ENCODE peak calls at places on chromosomes 13 and 19, in five cellular contexts. Q is GM12865, F is psoas muscle, V is right lobe of liver, T is astrocyte. R is an unnamed sample.

GRCh38 chr13:79531542-79532239 is 50.7 kb downstream of the NDFIP2 start:
- DNase-seq in Q (no peak), F (no peak), V (no peak), T (no peak), R (no peak)

GRCh38 chr13:32164622-32165268 is 133.2 kb downstream of the FRY start:
- DNase-seq in Q (peak; percentile 50), F (no peak), V (no peak), T (peak; percentile 48), R (no peak)

GRCh38 chr19:5200844-5201243 is 139.8 kb downstream of the PTPRS start:
- DNase-seq in Q (no peak), F (no peak), V (no peak), T (no peak), R (no peak)

GRCh38 chr19:50500753-50501151 is 10.2 kb downstream of the JOSD2 start:
- DNase-seq in Q (no peak), F (peak; percentile 82), V (peak; percentile 48), T (no peak), R (no peak)

GRCh38 chr19:8552810-8553209 is 24.4 kb downstream of the MYO1F start:
- DNase-seq in Q (peak; percentile 37), F (no peak), V (no peak), T (peak; percentile 18), R (no peak)

GRCh38 chr13:88526853-88527215 is 855.7 kb downstream of the SLITRK5 start:
- DNase-seq in Q (no peak), F (no peak), V (no peak), T (no peak), R (no peak)

GRCh38 chr19:13056052-13056660 is 46.5 kb downstream of the LYL1 start:
- DNase-seq in Q (no peak), F (no peak), V (no peak), T (peak; percentile 81), R (no peak)

GRCh38 chr19:33124207-33125098 is 7.5 kb upstream of the WDR88 start:
- DNase-seq in Q (no peak), F (no peak), V (no peak), T (no peak), R (no peak)

GRCh38 chr13:39105110-39105509 is 66.9 kb downstream of the NHLRC3 start:
- DNase-seq in Q (no peak), F (no peak), V (no peak), T (no peak), R (no peak)

GRCh38 chr13:71674776-71675352 is 192.1 kb downstream of the DACH1 start:
- DNase-seq in Q (no peak), F (no peak), V (no peak), T (no peak), R (no peak)
- TF ChIP-seq CTCF in Q (peak; percentile 20), F (no peak), V (no peak), T (no peak), R (peak; percentile 39)

GRCh38 chr19:52297601-52298358 is 811 bp downstream of the ZNF480 start:
- DNase-seq in Q (no peak), F (no peak), V (no peak), T (no peak), R (no peak)

GRCh38 chr19:52291781-52292180 is 5.2 kb upstream of the ZNF480 start:
- DNase-seq in Q (no peak), F (no peak), V (no peak), T (no peak), R (no peak)

GRCh38 chr19:52296400-52296772 is 583 bp upstream of the ZNF480 start:
- DNase-seq in Q (no peak), F (no peak), V (no peak), T (no peak), R (no peak)

GRCh38 chr19:52296773-52297600 is at the start of gene ZNF480:
- DNase-seq in Q (peak; percentile 89), F (peak; percentile 89), V (peak; percentile 91), T (peak; percentile 72), R (no peak)
- TF ChIP-seq CTCF in Q (no peak), F (no peak), V (no peak), T (no peak), R (peak; percentile 53)

GRCh38 chr13:81929988-81930387 is 1589.1 kb upstream of the SPRY2 start:
- DNase-seq in Q (no peak), F (no peak), V (no peak), T (no peak), R (no peak)
- TF ChIP-seq CTCF in Q (no peak), F (no peak), V (peak; percentile 43), T (peak; percentile 45), R (peak; percentile 80)

GRCh38 chr19:1177322-1178114 is 3.5 kb upstream of the SBNO2 start:
- DNase-seq in Q (no peak), F (no peak), V (no peak), T (peak; percentile 95), R (no peak)
- TF ChIP-seq CTCF in Q (no peak), F (no peak), V (no peak), T (no peak), R (peak; percentile 64)

DNA sequence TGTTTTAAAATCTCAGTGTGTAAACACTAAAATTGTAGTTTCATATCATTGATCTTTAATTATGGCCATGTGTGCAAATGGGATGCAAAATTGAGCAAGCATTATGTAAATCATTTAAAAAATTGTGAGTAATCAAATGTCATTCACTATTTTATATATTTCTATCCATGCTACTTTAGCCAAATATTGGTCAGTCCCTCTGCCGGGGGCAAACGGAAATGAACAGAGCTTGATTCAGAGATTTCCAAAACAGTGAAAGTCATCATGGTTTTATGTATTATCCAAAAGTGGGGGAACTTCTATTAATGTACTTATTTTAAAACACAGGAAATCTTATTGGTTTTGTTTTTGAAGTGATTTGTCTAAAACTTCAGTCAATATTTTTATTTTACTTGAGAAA is 219.1 kb downstream of the IRS2 start:
- DNase-seq in Q (no peak), F (no peak), V (no peak), T (no peak), R (no peak)
- TF ChIP-seq CTCF in Q (no peak), F (no peak), V (peak; percentile 19), T (peak; percentile 10), R (peak; percentile 28)

GRCh38 chr13:31159306-31159705 is 2.4 kb downstream of the HSPH1 start:
- DNase-seq in Q (no peak), F (no peak), V (no peak), T (no peak), R (no peak)

GRCh38 chr13:31162151-31163008 is 676 bp upstream of the HSPH1 start:
- DNase-seq in Q (peak; percentile 98), F (peak; percentile 96), V (peak; percentile 98), T (peak; percentile 98), R (peak; percentile 98)

GRCh38 chr13:31166591-31166990 is 4.9 kb upstream of the HSPH1 start:
- DNase-seq in Q (no peak), F (no peak), V (no peak), T (no peak), R (no peak)

GRCh38 chr13:31160857-31161582 is 684 bp downstream of the HSPH1 start:
- DNase-seq in Q (peak; percentile 78), F (peak; percentile 57), V (peak; percentile 78), T (peak; percentile 74), R (no peak)

DNA sequence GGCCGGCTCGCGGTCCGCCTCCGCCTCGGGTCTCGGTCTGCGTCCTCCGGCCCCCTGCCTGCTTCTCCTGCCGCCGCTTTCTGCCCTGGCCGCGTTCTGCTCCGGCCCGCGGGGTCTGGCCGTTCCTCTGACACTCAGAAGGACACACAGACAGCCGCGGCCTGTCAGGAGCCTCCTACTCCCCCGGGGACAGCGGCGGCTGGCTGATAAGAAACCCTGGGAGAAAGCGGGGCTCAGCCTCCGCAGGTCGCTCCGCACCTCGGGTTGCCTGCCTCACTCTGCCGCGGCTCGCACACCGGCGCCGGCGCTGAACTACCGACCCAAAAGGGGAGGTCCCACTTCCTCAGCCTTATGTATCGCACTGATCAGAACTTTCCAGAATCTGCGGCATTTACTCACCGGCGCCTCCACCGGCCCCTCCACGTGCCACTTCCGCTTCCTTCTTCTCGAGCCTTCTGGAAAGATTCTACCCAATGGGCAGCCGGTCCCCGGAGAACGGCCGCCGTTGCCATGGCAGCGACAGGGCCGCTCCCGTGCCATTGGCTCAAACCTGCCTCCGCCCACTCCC is at the start of gene HSPH1:
- DNase-seq in Q (peak; percentile 98), F (peak; percentile 100), V (peak; percentile 99), T (peak; percentile 95), R (peak; percentile 99)
- TF ChIP-seq CTCF in Q (peak; percentile 14), F (peak; percentile 12), V (peak; percentile 12), T (no peak), R (peak; percentile 59)

DNA sequence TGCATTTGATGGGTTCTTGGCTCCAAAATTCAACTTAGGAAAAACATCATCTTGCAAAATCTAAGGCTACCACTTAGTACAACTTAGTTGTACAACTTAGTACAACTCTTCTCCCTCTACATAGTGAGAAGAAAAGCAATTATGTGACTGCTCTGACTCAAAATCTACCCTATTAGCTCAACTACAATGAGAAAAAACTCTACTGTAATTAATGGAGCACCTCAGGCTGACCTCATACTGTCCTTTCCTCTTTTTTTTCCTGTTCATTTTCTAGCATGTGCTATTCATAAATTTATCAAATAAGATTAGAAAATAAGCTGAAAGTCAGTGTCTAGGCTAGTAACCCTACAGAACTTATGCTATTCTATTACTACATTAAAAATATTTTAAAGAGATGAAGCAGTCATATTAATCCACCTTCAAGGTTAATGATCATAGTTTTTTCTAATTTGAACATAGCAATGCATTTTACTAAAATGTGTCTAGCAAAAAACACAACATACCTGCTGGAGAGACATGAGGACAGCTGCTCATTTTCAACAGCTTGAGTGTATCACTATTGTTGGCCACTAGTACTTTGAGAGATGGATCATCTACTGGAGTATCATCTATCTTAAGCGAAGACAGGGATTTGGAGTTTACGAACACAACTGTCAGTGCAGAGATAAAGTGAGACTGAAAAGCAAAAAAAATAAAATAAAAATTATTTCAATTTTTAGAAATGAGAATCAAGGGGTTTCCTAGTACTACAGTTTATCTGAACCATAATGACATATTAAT is 11.9 kb downstream of the FBXL3 start:
- DNase-seq in Q (no peak), F (no peak), V (no peak), T (no peak), R (no peak)
- TF ChIP-seq CTCF in Q (no peak), F (no peak), V (no peak), T (no peak), R (no peak)

GRCh38 chr19:31461814-31462539 is 112.7 kb upstream of the TSHZ3 start:
- DNase-seq in Q (no peak), F (no peak), V (no peak), T (peak; percentile 6), R (no peak)
- TF ChIP-seq CTCF in Q (no peak), F (no peak), V (no peak), T (no peak), R (no peak)

DNA sequence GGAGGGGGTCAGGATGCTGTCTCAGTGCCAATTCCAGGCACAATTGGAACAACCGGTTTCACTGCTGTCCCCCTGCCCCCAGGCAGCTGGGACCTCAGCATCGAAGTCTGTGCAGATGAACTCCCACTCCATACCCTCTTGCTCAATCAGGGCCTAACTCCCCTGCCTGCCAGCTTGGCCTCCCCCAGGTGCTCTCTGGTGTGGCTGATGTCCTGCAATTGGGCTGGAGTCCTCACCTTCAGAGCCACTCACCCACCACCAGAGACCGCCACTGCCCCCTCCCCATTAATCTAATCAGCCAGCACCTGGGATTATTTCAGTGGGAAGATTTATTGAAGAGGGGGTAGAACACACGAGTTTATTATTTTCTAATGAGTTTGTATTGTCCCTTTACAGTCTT is 118.8 kb downstream of the MIPEP start:
- DNase-seq in Q (no peak), F (no peak), V (no peak), T (no peak), R (no peak)
- TF ChIP-seq CTCF in Q (no peak), F (no peak), V (no peak), T (no peak), R (no peak)

R was measured in chondrocyte.